ENCODE peak calls at places on chromosomes 16 and 17, in five cellular contexts. P is activated CD4-positive, CD25-positive, alpha-beta regulatory T cell treated with anti-CD3 and anti-CD28 coated beads, Interleukin-2, amount 50 U/mL, for 24 hours; A is activated T-cell treated with anti-CD3 and anti-CD28 coated beads, Interleukin-2, amount 50 U/mL, for 72 hours; F is T-helper 17 cell; I is lower lobe of right lung. X is an unnamed sample.

GRCh38 chr17:61926831-61927210 is 961 bp downstream of the INTS2 start:
- ATAC-seq in P (no peak), A (no peak), F (no peak), I (no peak), X (no peak)

GRCh38 chr17:76416899-76417298 is 32.5 kb downstream of the SPHK1 start:
- ATAC-seq in P (no peak), A (no peak), F (no peak), I (no peak), X (no peak)

GRCh38 chr17:77100009-77100408 is 40.8 kb upstream of the SEC14L1 start:
- ATAC-seq in P (no peak), A (no peak), F (peak; percentile 26), I (peak; percentile 92), X (no peak)

GRCh38 chr16:7420843-7421242 is 88.2 kb downstream of the RBFOX1 start:
- ATAC-seq in P (no peak), A (no peak), F (no peak), I (no peak), X (no peak)

GRCh38 chr17:9381068-9381467 is 194.6 kb downstream of the STX8 start:
- ATAC-seq in P (no peak), A (no peak), F (no peak), I (no peak), X (no peak)

GRCh38 chr17:81179220-81179619 is 13.2 kb upstream of the AATK start:
- ATAC-seq in P (no peak), A (no peak), F (no peak), I (no peak), X (no peak)

GRCh38 chr16:24612656-24613055 is 73.3 kb downstream of the RBBP6 start:
- ATAC-seq in P (no peak), A (no peak), F (no peak), I (no peak), X (no peak)

GRCh38 chr16:4283939-4284338 is 11.1 kb upstream of the TFAP4 start:
- ATAC-seq in P (no peak), A (no peak), F (no peak), I (no peak), X (peak; percentile 41)

GRCh38 chr17:59425085-59425901 is 93.8 kb downstream of the YPEL2 start:
- ATAC-seq in P (no peak), A (no peak), F (no peak), I (peak; percentile 55), X (peak; percentile 29)

GRCh38 chr17:73478768-73479424 is 165.3 kb downstream of the SDK2 start:
- ATAC-seq in P (no peak), A (no peak), F (no peak), I (no peak), X (no peak)

GRCh38 chr17:2406271-2406902 is 5.5 kb upstream of the MNT start:
- ATAC-seq in P (no peak), A (no peak), F (no peak), I (no peak), X (no peak)

GRCh38 chr16:15925631-15926030 is 23.8 kb upstream of the ABCC1 start:
- ATAC-seq in P (no peak), A (no peak), F (no peak), I (no peak), X (no peak)

GRCh38 chr17:37286430-37286829 is 89.4 kb upstream of the C17orf78 start:
- ATAC-seq in P (no peak), A (no peak), F (no peak), I (no peak), X (no peak)

X was measured in SK-N-SH treated with all-trans-retinoic acid at 6 μM for 48 hours.